ENCODE peak calls at places on chromosome 19, in four cellular contexts. J is ovary, X is thoracic aorta, D is tibial nerve. S is an unnamed sample.

GRCh38 chr19:54207908-54208783 is 7.5 kb downstream of the RPS9 start:
- DNase-seq in J (peak; percentile 82), X (no peak), D (peak; percentile 75), S (no peak)

GRCh38 chr19:29563688-29564087 is 37.9 kb downstream of the VSTM2B start:
- DNase-seq in J (no peak), X (no peak), D (no peak), S (no peak)

GRCh38 chr19:7415163-7415856 is 66.6 kb downstream of the ARHGEF18 start:
- DNase-seq in J (peak; percentile 36), X (no peak), D (no peak), S (no peak)

GRCh38 chr19:14315433-14315832 is 65.8 kb upstream of the ADGRE5 start:
- DNase-seq in J (no peak), X (no peak), D (no peak), S (no peak)

GRCh38 chr19:31223805-31224534 is 125.3 kb downstream of the TSHZ3 start:
- DNase-seq in J (no peak), X (no peak), D (no peak), S (no peak)

GRCh38 chr19:2554856-2555255 is 78.9 kb downstream of the GADD45B start:
- DNase-seq in J (no peak), X (no peak), D (no peak), S (no peak)

GRCh38 chr19:11123076-11123567 is 32.5 kb downstream of the SPC24 start:
- DNase-seq in J (no peak), X (no peak), D (no peak), S (no peak)

GRCh38 chr19:17779281-17779930 is 15.5 kb upstream of the B3GNT3 start:
- DNase-seq in J (peak; percentile 44), X (no peak), D (peak; percentile 52), S (no peak)

GRCh38 chr19:17871032-17871877 is 490 bp upstream of the SLC5A5 start:
- DNase-seq in J (no peak), X (no peak), D (no peak), S (no peak)

GRCh38 chr19:39408392-39409206 is 2.0 kb downstream of the ZFP36 start:
- DNase-seq in J (no peak), X (no peak), D (peak; percentile 71), S (no peak)

GRCh38 chr19:39970424-39970673 is 616 bp upstream of the PSMC4 start:
- DNase-seq in J (no peak), X (no peak), D (no peak), S (no peak)

GRCh38 chr19:5340637-5341447 is at the start of gene PTPRS:
- DNase-seq in J (peak; percentile 86), X (no peak), D (peak; percentile 38), S (no peak)

GRCh38 chr19:3968556-3969434 is 2.1 kb downstream of the DAPK3 start:
- DNase-seq in J (peak; percentile 85), X (peak; percentile 79), D (peak; percentile 86), S (peak; percentile 89)

GRCh38 chr19:35609881-35610353 is 2.6 kb upstream of the HAUS5 start:
- DNase-seq in J (no peak), X (no peak), D (no peak), S (no peak)

GRCh38 chr19:13865578-13866462 is 11.1 kb upstream of the NANOS3 start:
- DNase-seq in J (peak; percentile 52), X (no peak), D (no peak), S (peak; percentile 59)

GRCh38 chr19:18636969-18637629 is at the start of gene KLHL26:
- DNase-seq in J (no peak), X (no peak), D (no peak), S (no peak)

GRCh38 chr19:6271721-6272410 is 7.9 kb downstream of the MLLT1 start:
- DNase-seq in J (peak; percentile 96), X (no peak), D (peak; percentile 63), S (no peak)

GRCh38 chr19:4124638-4125037 is 716 bp upstream of the MAP2K2 start:
- DNase-seq in J (no peak), X (no peak), D (no peak), S (no peak)

GRCh38 chr19:18607222-18608101 is 863 bp upstream of the CRLF1 start:
- DNase-seq in J (no peak), X (no peak), D (no peak), S (peak; percentile 52)

GRCh38 chr19:7619671-7620441 is 9.5 kb downstream of the XAB2 start:
- DNase-seq in J (no peak), X (no peak), D (no peak), S (no peak)

GRCh38 chr19:43820098-43820860 is 6.8 kb upstream of the ZNF283 start:
- DNase-seq in J (no peak), X (no peak), D (no peak), S (no peak)

GRCh38 chr19:55467236-55468053 is 2.9 kb upstream of the C19orf85 start:
- DNase-seq in J (peak; percentile 80), X (no peak), D (peak; percentile 72), S (no peak)

GRCh38 chr19:7912697-7913564 is 1.7 kb upstream of the TGFBR3L start:
- DNase-seq in J (peak; percentile 26), X (no peak), D (no peak), S (no peak)

GRCh38 chr19:49434907-49435577 is 6.3 kb downstream of the SLC17A7 start:
- DNase-seq in J (no peak), X (no peak), D (no peak), S (no peak)

GRCh38 chr19:27647423-27647822 is 1565.5 kb downstream of the UQCRFS1 start:
- DNase-seq in J (no peak), X (no peak), D (no peak), S (no peak)

DNA sequence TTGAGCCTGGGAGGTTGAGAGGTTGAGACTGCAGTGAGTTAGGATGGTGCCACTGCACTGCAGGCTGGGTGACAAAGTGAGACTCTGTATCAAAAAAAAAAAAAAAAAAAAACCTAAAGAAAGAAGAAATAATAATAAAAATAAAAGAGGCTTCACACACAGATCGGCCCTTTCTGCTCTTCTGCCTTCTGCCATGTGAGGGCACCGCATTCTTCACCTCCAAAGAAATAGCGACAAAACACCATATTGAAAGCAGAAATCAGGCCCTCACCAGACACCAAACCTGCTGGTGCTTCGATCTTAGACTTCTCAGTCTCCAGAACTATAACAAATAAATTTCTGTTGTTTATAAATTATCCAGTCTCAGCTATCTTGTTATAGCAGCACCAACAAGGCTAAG is 3.0 kb downstream of the ZNF649 start:
- DNase-seq in J (no peak), X (no peak), D (no peak), S (no peak)
- TF ChIP-seq CTCF in J (no peak), X (no peak), D (no peak), S (no peak)

GRCh38 chr19:37470216-37470615 is 1.1 kb downstream of the ZNF570 start:
- DNase-seq in J (no peak), X (no peak), D (no peak), S (no peak)
- H3K27ac ChIP-seq in J (no peak overlapping the region), X (no peak overlapping the region), D (peak overlapping the region; percentile 90), S (no peak overlapping the region)

GRCh38 chr19:24002256-24002945 is 84.6 kb upstream of the ZNF254 start:
- DNase-seq in J (no peak), X (no peak), D (no peak), S (no peak)
- H3K9me3 ChIP-seq in J (no peaks in the 10 kb centered on the region), X (no peaks in the 10 kb centered on the region), D (no peaks in the 10 kb centered on the region), S (no peaks in the 10 kb centered on the region)

DNA sequence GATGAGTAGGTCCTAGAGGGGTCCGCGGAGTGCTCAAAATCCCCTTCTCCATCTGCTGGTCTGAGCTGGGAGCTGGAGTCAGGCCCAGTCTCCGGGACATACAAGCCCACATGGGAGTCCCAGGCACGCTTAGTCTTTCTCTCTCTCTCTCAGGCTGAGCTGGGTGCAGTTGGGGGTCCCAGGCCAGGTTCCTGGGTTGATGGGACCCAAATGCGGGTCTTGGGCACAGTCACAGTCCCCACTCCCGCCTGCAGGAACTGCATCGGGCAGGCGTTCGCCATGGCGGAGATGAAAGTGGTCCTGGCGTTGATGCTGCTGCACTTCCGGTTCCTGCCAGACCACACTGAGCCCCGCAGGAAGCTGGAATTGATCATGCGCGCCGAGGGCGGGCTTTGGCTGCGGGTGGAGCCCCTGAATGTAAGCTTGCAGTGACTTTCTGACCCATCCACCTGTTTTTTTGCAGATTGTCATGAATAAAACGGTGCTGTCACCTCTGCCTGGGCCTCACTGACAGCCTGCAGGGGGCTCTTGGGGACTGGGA is 23.8 kb downstream of the CYP4F12 start:
- DNase-seq in J (no peak), X (no peak), D (no peak), S (no peak)
- TF ChIP-seq CTCF in J (no peak), X (no peak), D (no peak), S (no peak)

GRCh38 chr19:51798127-51798526 is 3.2 kb downstream of the FPR3 start:
- DNase-seq in J (no peak), X (no peak), D (no peak), S (no peak)
- H3K27ac ChIP-seq in J (no peak overlapping the region), X (no peak overlapping the region), D (peak overlapping the region; percentile 86), S (no peak overlapping the region)

GRCh38 chr19:52492991-52493470 is 34.4 kb upstream of the ZNF808 start:
- DNase-seq in J (no peak), X (no peak), D (no peak), S (no peak)

GRCh38 chr19:52494518-52494917 is 33.0 kb upstream of the ZNF808 start:
- DNase-seq in J (no peak), X (no peak), D (no peak), S (no peak)

DNA sequence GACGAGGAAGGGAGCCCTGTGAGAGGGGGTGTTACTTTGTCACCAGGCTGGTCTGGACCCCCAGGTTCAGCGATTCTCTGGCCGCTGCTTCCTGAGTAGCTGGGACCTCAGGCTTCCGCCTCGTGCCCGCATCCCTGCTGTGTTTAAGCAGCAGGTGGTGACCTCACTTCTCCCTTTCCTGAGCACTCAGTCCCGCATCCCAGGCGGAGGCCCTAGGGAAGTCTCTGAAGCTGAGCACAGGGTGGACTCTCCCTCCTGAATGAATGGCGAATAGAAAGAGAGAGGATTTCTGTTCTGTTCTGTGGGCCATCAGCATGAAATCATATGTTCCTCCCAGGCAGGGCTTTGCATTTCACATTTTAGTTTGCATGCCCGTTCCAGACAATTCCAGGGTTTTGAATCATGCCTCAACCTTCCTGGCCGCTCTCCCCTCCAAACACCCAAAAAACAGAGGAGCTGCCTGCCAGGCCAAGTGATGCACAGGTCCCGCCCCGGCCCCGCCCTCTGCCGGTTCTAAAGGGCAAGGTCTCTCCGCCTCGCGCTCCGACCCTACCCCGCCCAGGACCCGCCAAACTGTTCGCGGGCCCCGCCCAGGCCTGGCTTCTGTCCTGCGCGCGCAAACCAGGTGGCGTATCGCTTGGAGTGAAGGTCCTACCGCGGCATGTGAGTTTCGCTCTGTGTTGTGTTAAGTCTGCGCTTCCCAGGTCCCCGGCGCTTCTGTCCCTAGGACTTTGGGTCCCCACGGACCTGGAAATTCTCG is 35.1 kb upstream of the ZNF808 start:
- DNase-seq in J (no peak), X (no peak), D (no peak), S (no peak)
- H3K9me3 ChIP-seq in J (peaks cover 27% of the 10 kb centered on the region), X (peaks cover 40% of the 10 kb centered on the region), D (peaks cover 34% of the 10 kb centered on the region), S (peaks cover under 1% of the 10 kb centered on the region)

GRCh38 chr19:1384085-1384462 is 367 bp downstream of the NDUFS7 start:
- DNase-seq in J (no peak), X (no peak), D (no peak), S (no peak)

GRCh38 chr19:1382250-1382649 is 1.5 kb upstream of the NDUFS7 start:
- DNase-seq in J (no peak), X (no peak), D (no peak), S (no peak)

GRCh38 chr19:1383311-1384084 is at the start of gene NDUFS7:
- DNase-seq in J (peak; percentile 93), X (peak; percentile 50), D (peak; percentile 93), S (peak; percentile 82)

GRCh38 chr19:1384478-1385110 is 887 bp downstream of the NDUFS7 start:
- DNase-seq in J (no peak), X (no peak), D (no peak), S (no peak)

GRCh38 chr19:1383014-1383310 is 745 bp upstream of the NDUFS7 start:
- DNase-seq in J (no peak), X (no peak), D (no peak), S (no peak)
- TF ChIP-seq CTCF in J (no peak), X (no peak), D (no peak), S (no peak)

S was measured in RWPE2.